ENCODE peak calls at places on chromosomes 2 and 18, in four cellular contexts. Q is cardiac septum, X is RCC 7860, B is AG04450. S is an unnamed sample.

GRCh38 chr18:79801217-79801616 is 3.5 kb downstream of the KCNG2 start:
- DNase-seq in Q (peak), X (no peak), B (no peak), S (no peak)

GRCh38 chr2:120734930-120735611 is 597 bp upstream of the GLI2 start:
- DNase-seq in Q (no peak), X (no peak), B (no peak), S (no peak)

GRCh38 chr2:12177052-12177994 is 430.9 kb downstream of the LPIN1 start:
- DNase-seq in Q (no peak), X (peak), B (no peak), S (peak)

GRCh38 chr2:205590759-205591158 is 91.5 kb upstream of the NRP2 start:
- DNase-seq in Q (no peak), X (peak), B (no peak), S (no peak)

GRCh38 chr18:74895686-74896085 is 298.0 kb downstream of the ZNF407 start:
- DNase-seq in Q (no peak), X (peak), B (no peak), S (no peak)

GRCh38 chr2:205403244-205403845 is 279.0 kb upstream of the NRP2 start:
- DNase-seq in Q (no peak), X (no peak), B (peak), S (no peak)

GRCh38 chr18:9069482-9070059 is 32.9 kb upstream of the NDUFV2 start:
- DNase-seq in Q (no peak), X (no peak), B (no peak), S (no peak)

GRCh38 chr18:13612111-13612997 is 114.0 kb downstream of the FAM210A start:
- DNase-seq in Q (no peak), X (no peak), B (no peak), S (no peak)

GRCh38 chr2:150142561-150142960 is 344.9 kb downstream of the RND3 start:
- DNase-seq in Q (no peak), X (peak), B (no peak), S (no peak)

GRCh38 chr18:62486290-62486964 is 36.4 kb upstream of the ZCCHC2 start:
- DNase-seq in Q (no peak), X (peak), B (no peak), S (no peak)

GRCh38 chr2:98474979-98475632 is 30.4 kb downstream of the INPP4A start:
- DNase-seq in Q (no peak), X (no peak), B (no peak), S (no peak)

GRCh38 chr18:33577688-33578370 is at the start of gene ASXL3:
- DNase-seq in Q (no peak), X (no peak), B (no peak), S (peak)

GRCh38 chr2:163465440-163465839 is 270.4 kb downstream of the FIGN start:
- DNase-seq in Q (no peak), X (no peak), B (no peak), S (no peak)

GRCh38 chr2:218028562-218029348 is 26.0 kb upstream of the TNS1 start:
- DNase-seq in Q (peak), X (no peak), B (no peak), S (no peak)

GRCh38 chr2:219291910-219292490 is 12.8 kb downstream of the DNAJB2 start:
- DNase-seq in Q (no peak), X (no peak), B (no peak), S (no peak)

GRCh38 chr2:230849633-230850357 is 14.9 kb upstream of the ITM2C start:
- DNase-seq in Q (no peak), X (no peak), B (no peak), S (no peak)